ENCODE peak calls at places on chromosomes 5 and 9, in six cellular contexts. Z is LoVo, N is mesenchymal stem cell, M is lung, R is MG63, G is choroid plexus epithelial cell. L is an unnamed sample.

GRCh38 chr9:123609844-123610243 is 253.8 kb downstream of the CRB2 start:
- DNase-seq in Z (no peak), N (no peak), M (no peak), R (no peak), G (no peak), L (no peak)

GRCh38 chr5:77629553-77630245 is 8.8 kb downstream of the OTP start:
- DNase-seq in Z (no peak), N (no peak), M (no peak), R (no peak), G (no peak), L (peak; percentile 47)

GRCh38 chr5:32559411-32559810 is 25.9 kb upstream of the SUB1 start:
- DNase-seq in Z (no peak), N (no peak), M (no peak), R (no peak), G (no peak), L (no peak)

GRCh38 chr5:151770383-151771258 is 1.1 kb upstream of the G3BP1 start:
- DNase-seq in Z (peak; percentile 54), N (peak; percentile 75), M (peak; percentile 77), R (peak; percentile 91), G (peak; percentile 94), L (no peak)

GRCh38 chr9:137406876-137407589 is 15.9 kb downstream of the EXD3 start:
- DNase-seq in Z (no peak), N (peak; percentile 74), M (no peak), R (peak; percentile 31), G (peak; percentile 70), L (no peak)

GRCh38 chr5:76113103-76113502 is 29.9 kb downstream of the SV2C start:
- DNase-seq in Z (no peak), N (no peak), M (no peak), R (no peak), G (no peak), L (no peak)

GRCh38 chr9:73738741-73739530 is 587.3 kb downstream of the ANXA1 start:
- DNase-seq in Z (no peak), N (no peak), M (no peak), R (no peak), G (peak; percentile 39), L (no peak)

GRCh38 chr9:116646661-116647514 is 40.2 kb upstream of the TRIM32 start:
- DNase-seq in Z (peak; percentile 1), N (peak; percentile 67), M (no peak), R (no peak), G (peak; percentile 80), L (peak; percentile 36)

GRCh38 chr9:20466328-20467008 is 155.8 kb downstream of the MLLT3 start:
- DNase-seq in Z (no peak), N (no peak), M (no peak), R (no peak), G (no peak), L (no peak)